ENCODE peak calls at places on chromosomes 12 and 14, in five cellular contexts. One of them, this sample, is unnamed.

GRCh38 chr12:15712823-15713663 is 76.1 kb downstream of the EPS8 start:
- DNase-seq in AG10803: no peak
- DNase-seq in kidney epithelial cell: no peak
- DNase-seq in fibroblast of lung: no peak
- DNase-seq in psoas muscle: no peak
- DNase-seq in this sample: no peak

GRCh38 chr12:54017027-54017788 is 8.4 kb downstream of the HOXC8 start:
- DNase-seq in AG10803: no peak
- DNase-seq in kidney epithelial cell: no peak
- DNase-seq in fibroblast of lung: no peak
- DNase-seq in psoas muscle: peak; percentile 86
- DNase-seq in this sample: no peak

GRCh38 chr12:21144309-21144708 is 13.3 kb downstream of the SLCO1B1 start:
- DNase-seq in AG10803: no peak
- DNase-seq in kidney epithelial cell: no peak
- DNase-seq in fibroblast of lung: peak; percentile 5
- DNase-seq in psoas muscle: no peak
- DNase-seq in this sample: no peak

GRCh38 chr14:94344389-94344788 is 21.3 kb upstream of the SERPINA6 start:
- DNase-seq in AG10803: peak; percentile 5
- DNase-seq in kidney epithelial cell: no peak
- DNase-seq in fibroblast of lung: no peak
- DNase-seq in psoas muscle: no peak
- DNase-seq in this sample: peak; percentile 34

GRCh38 chr14:24052656-24053547 is 1.1 kb downstream of the CARMIL3 start:
- DNase-seq in AG10803: no peak
- DNase-seq in kidney epithelial cell: no peak
- DNase-seq in fibroblast of lung: no peak
- DNase-seq in psoas muscle: no peak
- DNase-seq in this sample: no peak

GRCh38 chr12:121800694-121801600 is 2.9 kb upstream of the SETD1B start:
- DNase-seq in AG10803: peak; percentile 86
- DNase-seq in kidney epithelial cell: no peak
- DNase-seq in fibroblast of lung: peak; percentile 84
- DNase-seq in psoas muscle: peak; percentile 90
- DNase-seq in this sample: peak; percentile 94

GRCh38 chr12:131096681-131097181 is 143.0 kb downstream of the ADGRD1 start:
- DNase-seq in AG10803: no peak
- DNase-seq in kidney epithelial cell: no peak
- DNase-seq in fibroblast of lung: no peak
- DNase-seq in psoas muscle: peak; percentile 34
- DNase-seq in this sample: no peak

GRCh38 chr12:14775652-14776020 is 27.6 kb downstream of the WBP11 start:
- DNase-seq in AG10803: peak; percentile 67
- DNase-seq in kidney epithelial cell: no peak
- DNase-seq in fibroblast of lung: peak; percentile 37
- DNase-seq in psoas muscle: no peak
- DNase-seq in this sample: no peak

GRCh38 chr14:21300892-21301291 is 21.0 kb downstream of the RPGRIP1 start:
- DNase-seq in AG10803: no peak
- DNase-seq in kidney epithelial cell: no peak
- DNase-seq in fibroblast of lung: peak; percentile 11
- DNase-seq in psoas muscle: no peak
- DNase-seq in this sample: no peak

GRCh38 chr12:12723681-12724420 is 6.7 kb downstream of the CDKN1B start:
- DNase-seq in AG10803: peak; percentile 26
- DNase-seq in kidney epithelial cell: no peak
- DNase-seq in fibroblast of lung: peak; percentile 39
- DNase-seq in psoas muscle: peak; percentile 66
- DNase-seq in this sample: no peak

GRCh38 chr12:56631790-56632700 is 1.9 kb upstream of the BAZ2A start:
- DNase-seq in AG10803: no peak
- DNase-seq in kidney epithelial cell: no peak
- DNase-seq in fibroblast of lung: peak; percentile 31
- DNase-seq in psoas muscle: peak; percentile 80
- DNase-seq in this sample: peak; percentile 81

GRCh38 chr14:68792830-68793733 is at the start of gene ZFP36L1:
- DNase-seq in AG10803: peak; percentile 99
- DNase-seq in kidney epithelial cell: peak; percentile 92
- DNase-seq in fibroblast of lung: peak; percentile 94
- DNase-seq in psoas muscle: peak; percentile 97
- DNase-seq in this sample: peak; percentile 97

GRCh38 chr14:60652674-60653387 is 3.6 kb upstream of the SIX1 start:
- DNase-seq in AG10803: no peak
- DNase-seq in kidney epithelial cell: no peak
- DNase-seq in fibroblast of lung: no peak
- DNase-seq in psoas muscle: no peak
- DNase-seq in this sample: no peak

GRCh38 chr14:91311284-91311662 is 66.8 kb upstream of the GPR68 start:
- DNase-seq in AG10803: no peak
- DNase-seq in kidney epithelial cell: no peak
- DNase-seq in fibroblast of lung: no peak
- DNase-seq in psoas muscle: no peak
- DNase-seq in this sample: no peak

GRCh38 chr12:96989916-96990315 is 82.9 kb downstream of the NEDD1 start:
- DNase-seq in AG10803: no peak
- DNase-seq in kidney epithelial cell: no peak
- DNase-seq in fibroblast of lung: peak; percentile 33
- DNase-seq in psoas muscle: no peak
- DNase-seq in this sample: no peak

GRCh38 chr12:70721216-70721615 is 84.0 kb upstream of the PTPRB start:
- DNase-seq in AG10803: no peak
- DNase-seq in kidney epithelial cell: no peak
- DNase-seq in fibroblast of lung: no peak
- DNase-seq in psoas muscle: no peak
- DNase-seq in this sample: no peak

GRCh38 chr12:2652401-2653081 is 142.2 kb upstream of the FKBP4 start:
- DNase-seq in AG10803: no peak
- DNase-seq in kidney epithelial cell: no peak
- DNase-seq in fibroblast of lung: no peak
- DNase-seq in psoas muscle: no peak
- DNase-seq in this sample: no peak

GRCh38 chr14:100081997-100082625 is 16.9 kb downstream of the EVL start:
- DNase-seq in AG10803: no peak
- DNase-seq in kidney epithelial cell: no peak
- DNase-seq in fibroblast of lung: no peak
- DNase-seq in psoas muscle: no peak
- DNase-seq in this sample: no peak

GRCh38 chr14:25006961-25007795 is 42.8 kb downstream of the STXBP6 start:
- DNase-seq in AG10803: peak; percentile 91
- DNase-seq in kidney epithelial cell: peak; percentile 68
- DNase-seq in fibroblast of lung: peak; percentile 99
- DNase-seq in psoas muscle: no peak
- DNase-seq in this sample: peak; percentile 89

GRCh38 chr12:110743571-110744093 is 941 bp upstream of the PPP1CC start:
- DNase-seq in AG10803: no peak
- DNase-seq in kidney epithelial cell: no peak
- DNase-seq in fibroblast of lung: peak; percentile 24
- DNase-seq in psoas muscle: peak; percentile 60
- DNase-seq in this sample: no peak

GRCh38 chr12:97681612-97682504 is 219.3 kb downstream of the RMST start:
- DNase-seq in AG10803: no peak
- DNase-seq in kidney epithelial cell: no peak
- DNase-seq in fibroblast of lung: no peak
- DNase-seq in psoas muscle: no peak
- DNase-seq in this sample: no peak

GRCh38 chr14:67491741-67492504 is 3.4 kb upstream of the TMEM229B start:
- DNase-seq in AG10803: no peak
- DNase-seq in kidney epithelial cell: no peak
- DNase-seq in fibroblast of lung: peak; percentile 15
- DNase-seq in psoas muscle: no peak
- DNase-seq in this sample: peak; percentile 27

GRCh38 chr14:25049127-25049558 is 804 bp downstream of the STXBP6 start:
- DNase-seq in AG10803: peak; percentile 8
- DNase-seq in kidney epithelial cell: no peak
- DNase-seq in fibroblast of lung: peak; percentile 24
- DNase-seq in psoas muscle: peak; percentile 55
- DNase-seq in this sample: peak; percentile 56

GRCh38 chr12:99147150-99147549 is 500.4 kb upstream of the GARIN6 start:
- DNase-seq in AG10803: no peak
- DNase-seq in kidney epithelial cell: no peak
- DNase-seq in fibroblast of lung: no peak
- DNase-seq in psoas muscle: no peak
- DNase-seq in this sample: no peak

GRCh38 chr14:95174184-95174804 is 17.0 kb upstream of the DICER1 start:
- DNase-seq in AG10803: peak; percentile 17
- DNase-seq in kidney epithelial cell: no peak
- DNase-seq in fibroblast of lung: no peak
- DNase-seq in psoas muscle: no peak
- DNase-seq in this sample: no peak

GRCh38 chr12:122166422-122167327 is 7.3 kb downstream of the IL31 start:
- DNase-seq in AG10803: no peak
- DNase-seq in kidney epithelial cell: no peak
- DNase-seq in fibroblast of lung: no peak
- DNase-seq in psoas muscle: no peak
- DNase-seq in this sample: no peak

GRCh38 chr14:100386121-100386520 is 63.0 kb downstream of the SLC25A47 start:
- DNase-seq in AG10803: no peak
- DNase-seq in kidney epithelial cell: no peak
- DNase-seq in fibroblast of lung: peak; percentile 59
- DNase-seq in psoas muscle: no peak
- DNase-seq in this sample: no peak

GRCh38 chr12:110107369-110108281 is 16.5 kb upstream of the IFT81 start:
- DNase-seq in AG10803: peak; percentile 90
- DNase-seq in kidney epithelial cell: no peak
- DNase-seq in fibroblast of lung: peak; percentile 98
- DNase-seq in psoas muscle: peak; percentile 65
- DNase-seq in this sample: peak; percentile 96

GRCh38 chr12:18259906-18260682 is 1.2 kb upstream of the PIK3C2G start:
- DNase-seq in AG10803: no peak
- DNase-seq in kidney epithelial cell: no peak
- DNase-seq in fibroblast of lung: no peak
- DNase-seq in psoas muscle: no peak
- DNase-seq in this sample: no peak

GRCh38 chr12:116690016-116690709 is 47.7 kb downstream of the SPRING1 start:
- DNase-seq in AG10803: no peak
- DNase-seq in kidney epithelial cell: no peak
- DNase-seq in fibroblast of lung: no peak
- DNase-seq in psoas muscle: no peak
- DNase-seq in this sample: no peak

GRCh38 chr12:103637429-103637828 is 50.4 kb downstream of the STAB2 start:
- DNase-seq in AG10803: no peak
- DNase-seq in kidney epithelial cell: no peak
- DNase-seq in fibroblast of lung: no peak
- DNase-seq in psoas muscle: no peak
- DNase-seq in this sample: no peak

GRCh38 chr12:54412786-54413185 is 6.3 kb downstream of the ITGA5 start:
- DNase-seq in AG10803: no peak
- DNase-seq in kidney epithelial cell: no peak
- DNase-seq in fibroblast of lung: no peak
- DNase-seq in psoas muscle: no peak
- DNase-seq in this sample: no peak

GRCh38 chr12:31235868-31236395 is 90.0 kb downstream of the SINHCAF start:
- DNase-seq in AG10803: no peak
- DNase-seq in kidney epithelial cell: no peak
- DNase-seq in fibroblast of lung: no peak
- DNase-seq in psoas muscle: no peak
- DNase-seq in this sample: no peak

GRCh38 chr14:76760331-76761197 is 704 bp upstream of the VASH1 start:
- DNase-seq in AG10803: no peak
- DNase-seq in kidney epithelial cell: no peak
- DNase-seq in fibroblast of lung: no peak
- DNase-seq in psoas muscle: no peak
- DNase-seq in this sample: no peak
- H3K4me3 ChIP-seq in AG10803: peak overlapping the region; percentile 76
- H3K4me3 ChIP-seq in kidney epithelial cell: peak overlapping the region; percentile 66
- H3K4me3 ChIP-seq in fibroblast of lung: peak overlapping the region; percentile 68
- H3K4me3 ChIP-seq in psoas muscle: peak overlapping the region; percentile 75
- H3K4me3 ChIP-seq in this sample: peak overlapping the region; percentile 76

GRCh38 chr14:101808020-101808641 is 46.6 kb downstream of the PPP2R5C start:
- DNase-seq in AG10803: no peak
- DNase-seq in kidney epithelial cell: no peak
- DNase-seq in fibroblast of lung: no peak
- DNase-seq in psoas muscle: no peak
- DNase-seq in this sample: peak; percentile 55
- TF ChIP-seq CTCF in AG10803: no peak
- TF ChIP-seq CTCF in kidney epithelial cell: peak; percentile 12
- TF ChIP-seq CTCF in fibroblast of lung: no peak
- TF ChIP-seq CTCF in psoas muscle: no peak
- TF ChIP-seq CTCF in this sample: no peak

DNA sequence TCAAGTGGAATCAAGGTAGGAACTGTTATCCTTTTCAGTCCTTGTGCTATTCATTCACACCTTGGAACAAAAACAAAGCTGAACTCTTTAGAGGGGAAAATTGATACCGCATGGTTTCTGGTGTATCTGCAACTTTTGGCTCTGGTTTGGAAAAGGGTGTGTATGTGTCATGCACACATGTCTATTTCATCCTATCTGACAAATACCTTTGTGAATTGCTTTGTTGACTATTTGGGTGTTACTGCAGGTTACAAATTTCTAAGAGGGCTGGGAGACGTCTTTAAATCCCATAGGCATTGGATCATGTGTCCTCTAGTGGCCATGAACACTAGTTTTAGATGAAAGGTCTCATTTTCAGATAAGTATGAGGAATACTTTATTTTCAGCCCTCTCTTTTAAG is 59.9 kb upstream of the IFNG-AS1 start:
- DNase-seq in AG10803: no peak
- DNase-seq in kidney epithelial cell: no peak
- DNase-seq in fibroblast of lung: no peak
- DNase-seq in psoas muscle: no peak
- DNase-seq in this sample: no peak
- H3K4me3 ChIP-seq in AG10803: no peak overlapping the region
- H3K4me3 ChIP-seq in kidney epithelial cell: no peak overlapping the region
- H3K4me3 ChIP-seq in fibroblast of lung: no peak overlapping the region
- H3K4me3 ChIP-seq in psoas muscle: no peak overlapping the region
- H3K4me3 ChIP-seq in this sample: no peak overlapping the region

DNA sequence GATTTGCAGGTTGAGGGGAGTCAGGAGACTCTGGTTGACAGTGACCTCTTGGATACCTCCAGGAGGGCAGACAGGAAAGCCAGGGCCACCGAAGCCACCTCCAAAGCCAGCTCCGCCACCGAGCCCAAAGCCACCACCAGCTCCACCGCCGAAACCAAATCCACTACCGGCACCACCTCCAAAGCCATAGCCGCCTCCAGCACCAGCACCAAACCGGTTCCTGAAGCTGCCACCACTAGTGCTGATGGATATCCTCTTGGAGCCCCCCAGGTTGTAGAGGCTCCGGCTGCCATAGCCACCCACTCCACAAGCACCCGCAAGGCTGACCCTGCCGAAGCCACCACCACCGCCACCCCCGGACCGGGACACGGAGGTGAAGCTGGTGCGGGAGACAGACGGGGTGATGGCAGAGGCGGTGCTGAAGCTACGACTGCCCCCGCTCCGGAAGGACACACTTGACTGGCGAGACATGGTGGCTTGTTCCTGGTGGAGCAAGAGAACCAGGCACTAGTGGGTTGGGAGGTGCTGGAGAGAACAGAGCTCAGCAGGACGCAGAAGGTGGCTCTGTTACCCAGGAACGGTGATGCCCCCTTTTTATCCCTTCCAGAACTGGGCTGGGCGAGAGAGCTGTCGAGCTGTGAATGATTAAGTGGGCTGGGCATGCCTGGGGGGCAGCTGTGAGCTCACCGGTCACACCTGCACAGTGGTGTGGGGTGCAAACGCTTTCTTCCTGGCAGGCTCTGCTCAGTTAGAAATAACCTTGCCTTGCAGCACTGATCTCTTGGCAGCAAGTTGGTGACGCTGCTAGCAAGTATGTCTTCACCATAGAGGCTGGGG is at the start of gene KRT5:
- DNase-seq in AG10803: no peak
- DNase-seq in kidney epithelial cell: no peak
- DNase-seq in fibroblast of lung: no peak
- DNase-seq in psoas muscle: no peak
- DNase-seq in this sample: no peak
- TF ChIP-seq CTCF in AG10803: no peak
- TF ChIP-seq CTCF in kidney epithelial cell: no peak
- TF ChIP-seq CTCF in fibroblast of lung: no peak
- TF ChIP-seq CTCF in psoas muscle: no peak
- TF ChIP-seq CTCF in this sample: no peak